ENCODE peak calls at places on chromosomes 6 and 20, in seven cellular contexts. V, J, K, X, H, Z and D are unnamed samples.

GRCh38 chr20:19921349-19921793 is 95.8 kb upstream of the NAA20 start:
- DNase-seq in V (no peak), J (no peak), K (no peak), X (no peak), H (no peak), Z (no peak), D (no peak)

GRCh38 chr20:61960836-61961235 is 104.8 kb downstream of the TAF4 start:
- DNase-seq in V (no peak), J (no peak), K (no peak), X (no peak), H (no peak), Z (no peak), D (no peak)

GRCh38 chr20:5000263-5001173 is 792 bp downstream of the SLC23A2 start:
- DNase-seq in V (peak), J (peak), K (no peak), X (no peak), H (no peak), Z (no peak), D (peak)

GRCh38 chr20:24762791-24763350 is 186.2 kb upstream of the CST7 start:
- DNase-seq in V (peak), J (no peak), K (no peak), X (no peak), H (no peak), Z (no peak), D (no peak)

GRCh38 chr6:158439255-158439654 is 120.6 kb upstream of the TMEM181 start:
- DNase-seq in V (no peak), J (no peak), K (no peak), X (no peak), H (no peak), Z (no peak), D (no peak)

GRCh38 chr20:49583669-49584417 is 15.9 kb upstream of the PTGIS start:
- DNase-seq in V (no peak), J (peak), K (no peak), X (peak), H (peak), Z (no peak), D (peak)

GRCh38 chr6:20370393-20370792 is 31.3 kb upstream of the E2F3 start:
- DNase-seq in V (no peak), J (no peak), K (no peak), X (no peak), H (no peak), Z (no peak), D (no peak)

GRCh38 chr20:7610681-7611080 is 329.6 kb downstream of the HAO1 start:
- DNase-seq in V (no peak), J (no peak), K (peak), X (no peak), H (no peak), Z (no peak), D (no peak)

GRCh38 chr6:53023323-53023722 is 28.2 kb upstream of the GSTA4 start:
- DNase-seq in V (no peak), J (no peak), K (no peak), X (no peak), H (no peak), Z (no peak), D (no peak)

GRCh38 chr6:43579171-43579570 is 3.2 kb downstream of the POLH start:
- DNase-seq in V (no peak), J (no peak), K (peak), X (no peak), H (no peak), Z (no peak), D (no peak)

GRCh38 chr6:124962617-124963415 is 579 bp downstream of the RNF217 start:
- DNase-seq in V (peak), J (peak), K (peak), X (no peak), H (peak), Z (no peak), D (peak)

GRCh38 chr20:57654363-57654997 is 34.3 kb upstream of the ZBP1 start:
- DNase-seq in V (peak), J (peak), K (peak), X (no peak), H (peak), Z (peak), D (no peak)

GRCh38 chr20:4829494-4830211 is 107.9 kb downstream of the PRND start:
- DNase-seq in V (no peak), J (no peak), K (no peak), X (no peak), H (no peak), Z (no peak), D (peak)

GRCh38 chr6:166541876-166542579 is 44.5 kb downstream of the RAMACL start:
- DNase-seq in V (no peak), J (no peak), K (no peak), X (no peak), H (no peak), Z (no peak), D (no peak)

GRCh38 chr20:45450097-45450818 is 19.3 kb upstream of the WFDC2 start:
- DNase-seq in V (no peak), J (peak), K (peak), X (no peak), H (peak), Z (no peak), D (peak)

GRCh38 chr20:31863296-31864085 is 6.8 kb downstream of the DUSP15 start:
- DNase-seq in V (no peak), J (peak), K (no peak), X (no peak), H (no peak), Z (no peak), D (no peak)

GRCh38 chr20:19528286-19529030 is 229.6 kb upstream of the RIN2 start:
- DNase-seq in V (no peak), J (no peak), K (no peak), X (no peak), H (no peak), Z (no peak), D (no peak)

GRCh38 chr6:165232277-165232654 is 77.1 kb downstream of the C6orf118 start:
- DNase-seq in V (no peak), J (no peak), K (no peak), X (no peak), H (no peak), Z (no peak), D (no peak)
- TF ChIP-seq CTCF in V (no peak), J (no peak), K (no peak), X (no peak), H (no peak), Z (no peak), D (no peak)

DNA sequence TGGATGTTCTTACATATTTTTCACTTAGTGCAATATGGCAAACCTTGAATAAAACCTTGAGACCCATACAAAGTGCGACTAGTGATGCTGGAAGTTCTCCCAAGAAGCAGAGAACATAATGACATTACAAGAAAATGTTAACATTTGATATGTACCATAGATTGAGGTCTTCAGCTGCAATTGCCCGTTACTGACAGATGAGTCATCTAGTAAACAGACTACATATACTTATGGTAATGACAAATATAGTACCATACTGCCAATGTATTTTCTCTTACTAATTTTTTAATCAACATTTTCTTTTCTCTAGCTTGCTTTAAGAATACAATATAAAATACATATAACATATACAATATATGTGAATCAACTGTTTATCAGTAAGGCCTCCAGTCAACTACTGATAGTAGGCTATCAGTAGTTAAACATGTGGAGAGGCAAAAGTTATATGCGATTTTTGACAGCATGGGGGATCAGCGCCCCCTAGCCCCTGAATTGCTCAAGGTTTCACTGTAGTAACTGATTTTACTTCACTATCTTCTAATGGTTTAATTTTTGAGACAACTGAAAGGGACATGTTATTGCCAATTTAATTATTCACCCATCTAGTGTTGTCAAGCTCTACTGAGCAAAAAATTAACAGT is 166.7 kb upstream of the ADGRB3 start:
- DNase-seq in V (no peak), J (no peak), K (no peak), X (no peak), H (no peak), Z (no peak), D (no peak)
- TF ChIP-seq CTCF in V (no peak), J (no peak), K (no peak), X (no peak), H (no peak), Z (no peak), D (no peak)

DNA sequence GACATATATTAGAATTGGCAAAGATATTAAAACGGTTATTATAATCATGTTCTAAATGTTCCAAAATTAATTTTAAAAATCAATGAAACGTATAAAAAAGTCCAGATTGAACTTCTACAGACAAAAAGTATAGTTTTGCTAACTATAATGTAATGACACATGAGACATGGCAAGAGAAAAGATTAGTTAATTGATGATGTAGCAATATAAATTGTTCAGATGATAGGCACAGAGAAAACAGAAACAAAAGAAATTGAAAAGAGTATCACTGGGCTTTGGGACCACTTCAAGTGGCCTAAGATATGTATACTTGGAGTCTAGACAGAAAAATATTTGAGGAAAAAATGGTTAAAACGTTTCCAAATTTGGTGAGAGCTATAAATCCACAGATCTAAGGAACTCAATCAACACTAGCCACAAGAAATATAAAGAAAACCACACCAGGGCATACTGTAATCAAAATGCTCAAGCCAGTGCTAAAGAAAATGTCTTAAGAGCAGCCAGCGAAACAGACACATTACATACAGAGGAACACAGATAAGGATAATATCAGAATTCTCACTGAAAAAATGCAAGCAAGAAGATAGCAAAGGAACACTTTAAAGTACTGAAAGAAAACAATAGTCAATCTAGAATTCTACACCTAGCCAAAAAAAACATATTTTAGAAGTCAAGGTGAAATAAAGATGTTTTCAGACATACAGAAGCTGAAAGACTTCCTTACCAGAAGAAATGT is 172.6 kb upstream of the FOXQ1 start:
- DNase-seq in V (no peak), J (no peak), K (no peak), X (no peak), H (no peak), Z (no peak), D (no peak)
- TF ChIP-seq CTCF in V (no peak), J (no peak), K (no peak), X (no peak), H (no peak), Z (no peak), D (no peak)

DNA sequence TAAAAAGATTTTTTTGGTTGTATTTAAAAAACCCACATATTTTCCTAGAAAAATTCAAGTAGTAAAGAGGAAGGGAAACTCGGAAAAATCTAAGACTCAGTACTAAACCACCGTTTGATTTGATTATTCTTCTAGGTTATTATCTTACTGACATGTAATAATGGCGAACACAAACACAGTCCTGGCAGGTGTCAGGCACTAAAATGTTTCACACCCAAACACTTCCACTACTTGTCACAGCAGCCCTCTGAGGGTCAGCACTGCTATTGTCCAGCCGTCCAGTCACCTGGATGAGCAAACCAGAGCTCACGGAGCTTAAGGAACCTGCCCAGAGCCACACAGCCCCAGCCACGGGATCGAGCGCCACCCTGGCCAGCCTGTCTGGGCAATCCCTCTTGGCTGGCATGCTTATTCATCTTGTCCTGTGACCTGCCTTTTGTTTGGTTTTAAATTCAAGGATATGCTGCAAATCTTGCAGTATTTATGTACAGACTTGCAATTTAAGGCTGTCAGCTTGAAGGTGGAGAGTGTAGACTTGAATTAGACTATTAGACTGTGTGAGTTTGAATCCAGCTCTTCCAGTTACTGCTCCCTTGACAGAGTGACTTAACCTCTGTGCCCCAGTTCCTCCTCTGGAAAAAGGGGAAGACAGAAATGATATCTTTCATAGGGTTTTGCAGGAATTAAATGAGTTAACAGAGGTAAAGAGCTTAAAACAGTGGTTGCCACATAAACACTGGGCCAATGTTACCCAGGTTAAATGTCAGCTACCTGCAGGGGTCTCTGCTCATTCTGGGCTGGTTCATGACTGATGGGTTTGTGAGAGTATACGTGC is 82.2 kb downstream of the CDYL start:
- DNase-seq in V (no peak), J (no peak), K (peak), X (no peak), H (no peak), Z (no peak), D (no peak)
- TF ChIP-seq CTCF in V (no peak), J (no peak), K (no peak), X (no peak), H (no peak), Z (no peak), D (no peak)

GRCh38 chr6:127690092-127690491 is 113.1 kb downstream of the C6orf58 start:
- DNase-seq in V (no peak), J (no peak), K (peak), X (no peak), H (peak), Z (no peak), D (no peak)
- TF ChIP-seq CTCF in V (peak), J (no peak), K (peak), X (peak), H (peak), Z (no peak), D (no peak)

GRCh38 chr6:27474172-27474465 is 1.2 kb upstream of the ZNF184 start:
- DNase-seq in V (no peak), J (no peak), K (no peak), X (no peak), H (no peak), Z (no peak), D (no peak)

GRCh38 chr6:27471365-27472115 is 1.4 kb downstream of the ZNF184 start:
- DNase-seq in V (no peak), J (no peak), K (no peak), X (no peak), H (no peak), Z (no peak), D (no peak)

GRCh38 chr6:27474672-27475071 is 1.8 kb upstream of the ZNF184 start:
- DNase-seq in V (no peak), J (no peak), K (no peak), X (no peak), H (no peak), Z (no peak), D (no peak)

GRCh38 chr6:27472182-27472616 is 706 bp downstream of the ZNF184 start:
- DNase-seq in V (peak), J (peak), K (peak), X (no peak), H (peak), Z (peak), D (peak)

DNA sequence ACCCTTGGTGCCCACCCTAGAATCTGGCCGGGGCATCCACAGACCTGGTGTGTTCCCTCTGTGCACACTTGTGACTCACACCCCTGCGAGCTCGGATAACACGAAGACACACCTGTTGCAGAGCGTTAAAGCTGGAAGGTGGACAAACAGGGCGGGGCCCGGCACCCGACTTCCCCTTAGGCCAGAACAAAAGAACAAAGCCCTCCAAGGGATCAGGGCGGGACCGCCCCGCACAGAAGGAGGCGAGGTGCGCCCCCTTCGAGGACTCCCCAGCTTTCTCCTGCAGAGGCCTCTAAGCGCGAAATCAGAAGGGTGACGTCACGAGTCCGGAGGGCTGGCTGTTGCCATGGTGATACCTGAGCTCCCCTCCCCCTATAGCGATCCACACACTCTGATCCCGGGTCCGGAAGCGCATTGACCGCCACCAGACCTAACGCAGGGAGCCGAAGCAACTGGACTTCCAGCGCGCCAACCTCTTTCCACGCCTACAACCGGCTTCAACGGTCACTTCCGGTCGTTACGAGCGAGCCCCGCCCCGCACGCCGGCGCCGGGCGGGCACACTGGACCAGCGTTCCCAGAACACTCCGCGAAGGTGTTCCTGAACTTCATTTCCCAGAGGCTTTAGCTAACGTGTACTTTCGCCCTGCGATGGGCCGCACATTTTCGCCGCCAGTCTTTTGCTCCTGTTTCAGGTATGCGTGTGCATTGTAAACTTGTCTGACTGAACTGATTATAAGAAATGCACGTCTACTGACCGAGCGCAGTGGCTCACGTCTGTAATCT is at the start of gene ZNF184:
- DNase-seq in V (peak), J (peak), K (peak), X (peak), H (peak), Z (peak), D (peak)
- TF ChIP-seq CTCF in V (peak), J (peak), K (peak), X (no peak), H (peak), Z (no peak), D (no peak)

GRCh38 chr6:137911675-137912158 is 44.7 kb downstream of the TNFAIP3 start:
- DNase-seq in V (no peak), J (peak), K (no peak), X (no peak), H (no peak), Z (no peak), D (no peak)
- TF ChIP-seq CTCF in V (no peak), J (no peak), K (no peak), X (no peak), H (no peak), Z (no peak), D (no peak)